ENCODE peak calls at places on chromosomes 7 and 10, in ten cellular contexts. Z is IMR-90, N is aorta, Y is right atrium auricular region, O is cardiac fibroblast, G is cardiac muscle cell, I is MG63, Q is foreskin fibroblast, A is stomach, C is left ventricle myocardium inferior. H is an unnamed sample.

GRCh38 chr10:24920907-24921881 is 31.2 kb downstream of the PRTFDC1 start:
- DNase-seq in Z (peak; percentile 99), A (no peak), Q (peak; percentile 98), Y (peak; percentile 87), N (peak; percentile 81), C (peak; percentile 32), G (no peak), I (peak; percentile 78), O (peak; percentile 97), H (no peak)

GRCh38 chr7:33774762-33775523 is 130.4 kb upstream of the BMPER start:
- DNase-seq in O (peak; percentile 99), G (peak; percentile 32), Z (peak; percentile 81), I (no peak), Y (peak; percentile 79), A (peak; percentile 53), C (peak; percentile 46), Q (peak; percentile 84), N (no peak), H (no peak)

GRCh38 chr10:92405006-92405924 is 114.3 kb downstream of the MARCHF5 start:
- DNase-seq in O (no peak), A (no peak), I (no peak), Y (no peak), C (no peak), N (no peak), Z (no peak), Q (no peak), G (no peak), H (no peak)

GRCh38 chr7:75048435-75049379 is 24.9 kb downstream of the RCC1L start:
- DNase-seq in G (no peak), N (no peak), Q (peak; percentile 28), Y (no peak), C (no peak), Z (peak; percentile 75), A (no peak), O (peak; percentile 49), I (no peak), H (no peak)

GRCh38 chr7:43479042-43479441 is 103.9 kb upstream of the STK17A start:
- DNase-seq in G (no peak), C (no peak), N (no peak), Z (no peak), A (no peak), I (no peak), Y (no peak), O (no peak), Q (no peak), H (no peak)

GRCh38 chr7:12212051-12212485 is 974 bp downstream of the TMEM106B start:
- DNase-seq in I (no peak), A (no peak), G (peak; percentile 68), N (no peak), Z (no peak), C (no peak), Q (peak; percentile 28), Y (no peak), O (peak; percentile 26), H (no peak)

GRCh38 chr7:159095979-159096411 is 48.7 kb downstream of the VIPR2 start:
- DNase-seq in A (peak; percentile 20), O (no peak), Q (no peak), I (no peak), C (no peak), N (peak; percentile 68), Z (no peak), G (no peak), Y (peak; percentile 53), H (no peak)

GRCh38 chr10:34523017-34523767 is 291.9 kb downstream of the PARD3 start:
- DNase-seq in Y (no peak), Q (peak; percentile 78), I (no peak), C (no peak), O (peak; percentile 76), A (no peak), N (no peak), G (no peak), Z (peak; percentile 52), H (no peak)

GRCh38 chr7:140881507-140882228 is 43.1 kb downstream of the BRAF start:
- DNase-seq in G (no peak), Y (no peak), Q (no peak), I (no peak), C (no peak), A (no peak), N (no peak), O (no peak), Z (no peak), H (no peak)

GRCh38 chr7:140877249-140877524 is 47.5 kb downstream of the BRAF start:
- DNase-seq in O (peak; percentile 11), C (no peak), G (no peak), Y (no peak), I (no peak), N (no peak), A (no peak), Q (peak; percentile 9), Z (no peak), H (no peak)

GRCh38 chr7:140873473-140873872 is 51.3 kb downstream of the BRAF start:
- DNase-seq in Z (no peak), G (peak; percentile 65), C (no peak), O (no peak), I (no peak), N (no peak), A (no peak), Q (no peak), Y (no peak), H (no peak)

GRCh38 chr7:140876519-140877248 is 48.0 kb downstream of the BRAF start:
- DNase-seq in Z (peak; percentile 82), G (no peak), Q (peak; percentile 71), A (no peak), O (peak; percentile 79), N (no peak), I (no peak), Y (no peak), C (no peak), H (no peak)
- H3K4me3 ChIP-seq in Z (no peak overlapping the region), G (no peak overlapping the region), Q (no peak overlapping the region), A (no peak overlapping the region), O (no peak overlapping the region), N (no peak overlapping the region), I (no peak overlapping the region), Y (no peak overlapping the region), C (no peak overlapping the region), H (no peak overlapping the region)

GRCh38 chr10:124287071-124287685 is 131.5 kb downstream of the OAT start:
- DNase-seq in O (no peak), C (peak; percentile 3), G (no peak), Z (no peak), I (no peak), Y (no peak), Q (no peak), N (peak; percentile 53), A (peak; percentile 24), H (no peak)

GRCh38 chr10:124287791-124288190 is 130.9 kb downstream of the OAT start:
- DNase-seq in Y (no peak), Z (no peak), N (peak; percentile 58), O (no peak), G (no peak), A (peak; percentile 17), Q (no peak), C (no peak), I (no peak), H (no peak)

GRCh38 chr10:124283215-124284046 is 135.3 kb downstream of the OAT start:
- DNase-seq in Q (no peak), G (no peak), Z (no peak), O (no peak), C (no peak), I (no peak), Y (no peak), N (peak; percentile 15), A (no peak), H (no peak)

GRCh38 chr10:124286621-124287020 is 132.1 kb downstream of the OAT start:
- DNase-seq in I (no peak), A (no peak), Q (no peak), O (no peak), Z (no peak), Y (no peak), N (no peak), C (no peak), G (no peak), H (no peak)

DNA sequence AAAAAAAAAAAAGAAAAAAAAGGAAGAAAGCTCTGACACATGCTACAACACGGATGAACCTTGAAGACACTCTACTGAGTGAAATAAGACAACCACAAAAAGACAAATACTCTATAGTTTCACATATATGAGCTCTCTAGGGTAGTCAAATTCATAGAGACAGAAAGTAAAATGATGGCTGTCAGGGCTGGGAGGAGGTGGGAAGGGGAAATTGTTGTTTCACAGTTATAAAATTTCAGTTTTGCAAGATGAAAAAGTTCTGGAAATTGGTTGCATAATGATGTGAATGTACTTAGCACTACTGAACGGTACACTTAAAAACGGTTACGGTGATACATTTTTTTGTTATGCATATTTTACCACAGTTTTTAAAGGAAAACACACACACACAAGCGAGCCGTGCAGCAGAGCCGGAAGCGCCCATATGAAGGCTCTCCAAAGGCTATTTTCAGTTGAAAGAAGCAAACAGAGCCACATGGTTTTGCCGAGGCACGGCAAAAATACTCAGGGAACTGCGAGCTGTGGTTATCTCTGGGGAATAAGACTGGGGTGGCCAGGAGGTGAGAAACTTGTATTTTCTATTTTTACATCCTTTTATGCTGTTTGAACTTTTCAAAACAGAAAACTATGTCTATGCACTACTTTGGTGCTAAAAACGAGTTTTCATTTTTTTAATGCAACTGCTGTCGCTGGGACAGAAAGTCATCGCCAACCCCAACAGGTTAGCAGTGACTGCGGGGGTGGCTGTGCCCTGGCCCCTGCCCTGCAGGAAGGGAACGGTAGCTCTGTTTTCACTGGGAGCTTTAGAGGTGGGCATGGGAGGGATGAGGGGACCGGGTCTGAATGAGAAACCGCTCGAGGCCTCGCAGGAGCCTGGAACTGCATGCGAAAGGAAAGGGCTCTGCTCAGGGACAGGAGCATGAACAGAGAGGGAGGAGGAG is 132.9 kb downstream of the OAT start:
- DNase-seq in Q (no peak), I (no peak), A (peak; percentile 13), Z (no peak), C (peak; percentile 1), G (no peak), Y (no peak), N (peak; percentile 74), O (peak; percentile 53), H (no peak)
- H3K4me3 ChIP-seq in Q (no peak overlapping the region), I (no peak overlapping the region), A (no peak overlapping the region), Z (no peak overlapping the region), C (no peak overlapping the region), G (no peak overlapping the region), Y (no peak overlapping the region), N (no peak overlapping the region), O (no peak overlapping the region), H (no peak overlapping the region)

DNA sequence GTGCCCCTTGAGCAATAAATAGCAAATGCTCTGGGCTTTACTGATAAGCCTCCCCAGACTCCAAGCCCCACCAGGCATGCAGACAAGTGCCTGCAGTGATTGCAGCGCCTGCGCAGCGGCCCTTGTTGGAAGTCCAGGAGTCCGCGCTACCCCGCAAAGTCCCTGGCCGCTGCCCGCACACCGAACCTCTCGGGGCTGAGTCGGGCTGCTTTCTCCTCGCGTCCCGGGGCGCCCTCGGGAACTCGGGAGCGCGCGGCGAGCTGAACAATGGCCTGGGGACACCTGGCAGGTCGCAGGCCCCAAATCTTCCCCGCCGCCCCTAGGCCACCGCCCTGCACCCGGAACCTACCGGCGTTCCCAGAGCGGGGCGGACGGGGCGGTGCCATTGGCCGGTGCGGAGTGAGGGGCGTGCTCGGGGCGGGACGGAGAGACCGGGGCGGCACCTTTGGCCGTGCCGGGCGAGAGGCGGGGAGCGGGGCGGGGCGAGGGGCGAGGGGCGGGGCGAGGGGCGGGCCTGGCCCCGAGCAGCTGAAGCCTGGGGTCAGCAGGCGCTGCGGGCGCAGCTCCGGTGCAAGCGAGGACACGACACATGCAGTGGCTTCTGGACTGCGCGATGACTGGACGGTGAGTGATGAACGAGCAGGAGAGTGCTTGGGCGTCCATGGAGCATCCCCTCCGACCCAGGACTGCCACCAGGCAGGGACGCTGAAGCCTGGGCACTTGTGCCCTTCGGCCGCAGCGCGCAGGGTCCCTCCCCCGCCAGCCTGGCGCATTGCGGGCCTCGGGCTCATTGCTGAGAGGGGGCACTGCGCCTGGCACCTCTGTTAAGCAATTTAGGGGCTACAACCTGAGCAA is at the start of gene RASSF4:
- DNase-seq in C (peak; percentile 95), Y (peak; percentile 93), I (peak; percentile 88), O (peak; percentile 79), A (peak; percentile 95), Q (peak; percentile 93), N (peak; percentile 97), Z (peak; percentile 74), G (peak; percentile 95), H (peak; percentile 83)
- H3K4me3 ChIP-seq in C (peak within 1 kb of the TSS; percentile 85), Y (peak within 1 kb of the TSS; percentile 69), I (peak within 1 kb of the TSS; percentile 84), O (peak within 1 kb of the TSS; percentile 68), A (peak within 1 kb of the TSS; percentile 71), Q (peak within 1 kb of the TSS; percentile 60), N (peak within 1 kb of the TSS; percentile 63), Z (peak within 1 kb of the TSS; percentile 89), G (peak within 1 kb of the TSS; percentile 44), H (peak within 1 kb of the TSS; percentile 79)

DNA sequence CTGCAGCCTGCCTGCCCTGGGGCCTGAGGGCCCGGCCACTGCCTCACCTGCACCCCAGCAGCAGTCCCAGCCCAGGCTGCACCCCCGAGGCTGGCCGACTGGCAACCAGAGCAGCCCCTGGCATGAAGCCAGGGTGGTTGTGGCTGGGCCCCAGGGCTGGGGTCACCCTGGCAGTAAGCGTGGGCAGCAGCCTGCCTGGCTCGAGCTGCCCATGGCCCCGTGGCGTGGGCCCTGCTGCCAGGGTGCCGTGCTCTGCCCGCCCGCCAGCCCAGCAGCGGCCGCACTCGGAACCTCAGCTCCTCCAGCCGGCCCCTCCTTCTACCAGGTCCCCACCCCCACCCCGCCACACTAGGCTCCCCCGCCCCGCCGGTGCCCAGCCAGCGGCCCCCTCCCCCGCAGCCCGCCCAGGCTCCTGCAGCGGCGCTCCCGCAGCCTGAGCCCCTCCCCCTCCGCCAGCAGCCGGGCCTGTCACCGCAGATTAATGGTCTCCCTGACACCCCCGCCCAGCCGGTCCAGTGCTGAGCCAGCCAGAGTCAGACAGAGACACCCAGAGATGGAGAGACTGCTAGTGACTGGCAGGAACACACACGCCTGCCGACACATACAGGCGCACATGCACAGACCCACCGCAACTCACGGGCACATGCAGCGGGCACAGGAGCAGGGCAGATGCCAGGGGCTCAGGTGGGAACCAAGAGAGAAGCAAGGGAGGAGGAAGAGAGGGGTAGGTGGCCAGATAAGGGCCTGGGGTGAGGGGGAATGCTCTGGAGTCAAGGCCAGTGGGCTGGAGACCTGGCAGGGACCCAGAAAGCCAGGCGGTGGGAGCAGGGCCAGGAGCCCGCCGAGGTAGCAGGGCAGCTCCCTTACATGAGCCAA is 22.4 kb downstream of the KCNH2 start:
- DNase-seq in Y (no peak), Z (peak; percentile 15), A (no peak), G (peak; percentile 86), I (no peak), Q (peak; percentile 20), O (no peak), N (no peak), C (peak; percentile 68), H (no peak)
- H3K4me3 ChIP-seq in Y (peak overlapping the region; percentile 2), Z (no peak overlapping the region), A (peak overlapping the region; percentile 34), G (no peak overlapping the region), I (no peak overlapping the region), Q (no peak overlapping the region), O (no peak overlapping the region), N (no peak overlapping the region), C (peak overlapping the region; percentile 27), H (no peak overlapping the region)

H was measured in naive thymus-derived CD4-positive, alpha-beta T cell.